ENCODE peak calls at places on chromosomes 2 and 18, in six cellular contexts. J, X, K, U, Z and O are unnamed samples.

GRCh38 chr2:39469807-39470206 is 32.7 kb upstream of the MAP4K3 start:
- DNase-seq in J (no peak), X (no peak), K (peak), U (peak), Z (peak), O (no peak)

GRCh38 chr2:19747310-19748072 is 154.3 kb downstream of the TTC32 start:
- DNase-seq in J (no peak), X (peak), K (no peak), U (peak), Z (no peak), O (no peak)

GRCh38 chr18:59861963-59862819 is 37.6 kb upstream of the PMAIP1 start:
- DNase-seq in J (no peak), X (no peak), K (no peak), U (no peak), Z (no peak), O (no peak)

GRCh38 chr2:111250448-111251030 is 129.8 kb downstream of the BCL2L11 start:
- DNase-seq in J (no peak), X (no peak), K (no peak), U (peak), Z (no peak), O (no peak)

GRCh38 chr2:126988482-126988881 is 89.8 kb downstream of the TEX51 start:
- DNase-seq in J (no peak), X (no peak), K (no peak), U (no peak), Z (no peak), O (no peak)

GRCh38 chr2:132581917-132582316 is 88.1 kb downstream of the LYPD1 start:
- DNase-seq in J (peak), X (peak), K (no peak), U (no peak), Z (no peak), O (no peak)

GRCh38 chr2:159064446-159065301 is 96.2 kb downstream of the TANC1 start:
- DNase-seq in J (no peak), X (no peak), K (no peak), U (peak), Z (no peak), O (no peak)

GRCh38 chr18:11818486-11819203 is 32.6 kb upstream of the CHMP1B start:
- DNase-seq in J (no peak), X (no peak), K (no peak), U (no peak), Z (no peak), O (no peak)

GRCh38 chr2:177989029-177989885 is 83.3 kb downstream of the PDE11A start:
- DNase-seq in J (no peak), X (no peak), K (peak), U (peak), Z (no peak), O (no peak)

GRCh38 chr18:37548679-37549289 is 16.8 kb downstream of the CELF4 start:
- DNase-seq in J (no peak), X (no peak), K (no peak), U (no peak), Z (no peak), O (no peak)

GRCh38 chr2:7060156-7060555 is 142.9 kb downstream of the RNF144A start:
- DNase-seq in J (no peak), X (no peak), K (no peak), U (no peak), Z (no peak), O (no peak)

GRCh38 chr2:11097988-11098387 is 57.3 kb upstream of the SLC66A3 start:
- DNase-seq in J (no peak), X (no peak), K (no peak), U (no peak), Z (no peak), O (no peak)

GRCh38 chr18:24019641-24020331 is 5.2 kb downstream of the TTC39C start:
- DNase-seq in J (no peak), X (no peak), K (no peak), U (no peak), Z (no peak), O (no peak)

GRCh38 chr2:172105715-172106124 is 3.0 kb upstream of the DLX2 start:
- DNase-seq in J (no peak), X (no peak), K (no peak), U (no peak), Z (no peak), O (no peak)

GRCh38 chr2:127820080-127820668 is 9.2 kb upstream of the WDR33 start:
- DNase-seq in J (no peak), X (no peak), K (peak), U (peak), Z (no peak), O (no peak)

GRCh38 chr2:176088048-176088936 is 4.2 kb upstream of the HOXD13 start:
- DNase-seq in J (peak), X (no peak), K (peak), U (peak), Z (peak), O (peak)

GRCh38 chr2:97858442-97858841 is 137.3 kb downstream of the TMEM131 start:
- DNase-seq in J (no peak), X (no peak), K (peak), U (no peak), Z (no peak), O (no peak)
- TF ChIP-seq CTCF in J (no peak), X (no peak), K (no peak), U (no peak), Z (no peak), O (no peak)

DNA sequence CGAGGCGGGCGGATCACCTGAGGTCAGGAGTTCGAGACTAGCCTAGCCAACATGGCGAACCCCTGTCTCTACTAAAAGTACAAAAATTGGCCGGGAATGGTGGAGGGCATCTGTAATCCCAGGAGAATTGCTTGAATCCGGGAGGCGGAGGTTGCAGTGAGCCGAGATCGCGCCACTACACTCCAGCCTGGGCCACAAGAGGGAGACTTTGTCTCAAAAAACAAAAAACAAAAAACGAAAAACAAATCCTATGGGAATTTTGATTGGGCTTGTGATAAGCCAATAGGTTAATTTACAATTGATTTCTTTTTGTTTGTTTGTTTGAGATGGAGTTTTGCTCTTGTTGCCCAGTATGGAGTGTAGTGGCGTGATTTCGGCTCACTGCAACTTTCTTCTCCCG is 24.2 kb upstream of the TOGARAM2 start:
- DNase-seq in J (no peak), X (no peak), K (peak), U (peak), Z (no peak), O (peak)
- TF ChIP-seq CTCF in J (peak), X (no peak), K (peak), U (peak), Z (peak), O (peak)

GRCh38 chr2:36965196-36965595 is 1.1 kb downstream of the STRN start:
- DNase-seq in J (no peak), X (no peak), K (no peak), U (no peak), Z (no peak), O (no peak)
- TF ChIP-seq CTCF in J (no peak), X (no peak), K (no peak), U (no peak), Z (no peak), O (no peak)

GRCh38 chr2:103292570-103293265 is 530.9 kb downstream of the TMEM182 start:
- DNase-seq in J (no peak), X (no peak), K (no peak), U (no peak), Z (no peak), O (no peak)

GRCh38 chr2:103293266-103293583 is 531.4 kb downstream of the TMEM182 start:
- DNase-seq in J (no peak), X (no peak), K (no peak), U (no peak), Z (no peak), O (no peak)

GRCh38 chr2:103284750-103285149 is 522.9 kb downstream of the TMEM182 start:
- DNase-seq in J (no peak), X (no peak), K (no peak), U (no peak), Z (no peak), O (no peak)

GRCh38 chr2:103285354-103285753 is 523.5 kb downstream of the TMEM182 start:
- DNase-seq in J (no peak), X (no peak), K (no peak), U (no peak), Z (no peak), O (no peak)

GRCh38 chr2:103289101-103289725 is 527.4 kb downstream of the TMEM182 start:
- DNase-seq in J (no peak), X (no peak), K (no peak), U (no peak), Z (no peak), O (no peak)
- TF ChIP-seq CTCF in J (no peak), X (no peak), K (peak), U (no peak), Z (no peak), O (no peak)

GRCh38 chr2:143258126-143258892 is 129.1 kb downstream of the ARHGAP15 start:
- DNase-seq in J (no peak), X (no peak), K (no peak), U (no peak), Z (no peak), O (no peak)

GRCh38 chr2:143259368-143259958 is 130.2 kb downstream of the ARHGAP15 start:
- DNase-seq in J (no peak), X (peak), K (peak), U (peak), Z (peak), O (peak)

GRCh38 chr2:143264851-143265250 is 135.6 kb downstream of the ARHGAP15 start:
- DNase-seq in J (no peak), X (no peak), K (no peak), U (peak), Z (no peak), O (no peak)

GRCh38 chr2:143261986-143262784 is 133.0 kb downstream of the ARHGAP15 start:
- DNase-seq in J (peak), X (no peak), K (no peak), U (peak), Z (no peak), O (no peak)

DNA sequence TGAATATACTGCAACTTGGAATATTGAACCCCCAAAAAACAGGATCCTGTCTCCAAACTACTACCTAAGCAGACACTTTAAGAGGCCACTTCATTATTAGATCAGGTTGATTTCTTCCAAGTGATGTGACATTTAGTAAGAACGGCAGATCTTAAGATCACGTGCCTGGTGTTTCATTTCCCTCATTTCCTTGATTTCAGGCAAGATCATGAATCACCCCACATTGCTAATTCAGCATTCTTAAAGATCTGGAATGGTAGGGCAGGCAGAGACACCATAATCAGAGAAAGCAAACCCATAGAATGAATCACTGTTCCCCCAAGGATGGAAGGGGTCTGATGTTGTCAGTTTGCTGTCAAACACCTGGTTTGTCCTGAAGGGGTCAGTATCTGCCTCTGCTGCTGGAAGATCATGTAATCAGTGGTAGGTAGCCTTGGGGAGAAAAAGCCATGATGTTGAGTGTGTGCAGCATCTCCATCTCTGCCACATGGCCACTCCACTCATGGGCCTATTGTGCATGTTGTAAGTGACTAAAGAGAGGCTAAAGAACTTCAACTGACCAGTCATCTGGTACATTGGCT is 133.9 kb downstream of the ARHGAP15 start:
- DNase-seq in J (no peak), X (no peak), K (peak), U (peak), Z (no peak), O (no peak)
- TF ChIP-seq CTCF in J (no peak), X (no peak), K (no peak), U (peak), Z (no peak), O (peak)

DNA sequence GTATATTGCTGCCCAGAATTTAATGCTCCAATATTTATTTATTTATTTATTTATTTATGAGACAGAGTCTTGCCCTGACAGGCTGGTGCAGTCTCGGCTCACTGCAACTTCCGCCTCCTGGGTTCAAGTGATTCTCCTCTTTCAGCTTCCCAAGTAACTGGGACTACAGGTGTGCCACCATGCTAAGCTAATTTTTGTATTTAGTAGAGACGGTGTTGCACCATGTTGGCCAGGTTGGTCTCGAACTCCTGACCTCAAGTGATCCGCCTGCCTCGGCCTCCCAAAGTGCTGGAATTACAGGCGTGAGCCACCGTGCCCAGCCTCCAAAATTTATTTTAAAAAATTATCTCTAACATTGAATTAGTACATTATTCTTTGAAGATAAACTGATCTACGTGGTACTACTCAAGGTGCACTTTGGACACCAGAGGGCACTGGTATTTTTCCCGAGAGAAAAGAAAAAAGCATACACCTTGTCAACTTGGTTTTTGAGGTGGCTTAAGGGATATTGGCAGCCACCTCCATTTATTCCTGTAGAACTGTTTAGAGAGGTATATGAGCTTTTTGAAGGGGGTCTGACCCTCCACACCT is 1.4 kb upstream of the IDH1 start:
- DNase-seq in J (no peak), X (no peak), K (peak), U (no peak), Z (no peak), O (no peak)
- TF ChIP-seq CTCF in J (no peak), X (no peak), K (peak), U (no peak), Z (no peak), O (no peak)